ENCODE peak calls at places on chromosomes 7 and 10, in ten cellular contexts. One of them, this sample, is unnamed.

GRCh38 chr10:82378146-82378545 is 503.2 kb downstream of the NRG3 start:
- DNase-seq in activated CD4-positive, alpha-beta T cell treated with anti-CD3 and anti-CD28 coated beads, Interleukin-2, amount 50 U/mL, for 1 hour: no peak
- DNase-seq in nephron progenitor cell: no peak
- DNase-seq in astrocyte of the spinal cord: peak; percentile 17
- DNase-seq in heart right ventricle: peak; percentile 10
- DNase-seq in esophagus squamous epithelium: no peak
- DNase-seq in breast epithelium: no peak
- DNase-seq in NCI-H2029 treated with DMSO at 0.1 percent for 48 hours: no peak
- DNase-seq in HT-29: peak; percentile 12
- DNase-seq in GM10248: no peak
- DNase-seq in this sample: no peak

GRCh38 chr10:128125416-128125943 is 743 bp downstream of the MKI67 start:
- DNase-seq in activated CD4-positive, alpha-beta T cell treated with anti-CD3 and anti-CD28 coated beads, Interleukin-2, amount 50 U/mL, for 1 hour: no peak
- DNase-seq in nephron progenitor cell: no peak
- DNase-seq in astrocyte of the spinal cord: peak; percentile 5
- DNase-seq in heart right ventricle: no peak
- DNase-seq in esophagus squamous epithelium: no peak
- DNase-seq in breast epithelium: no peak
- DNase-seq in NCI-H2029 treated with DMSO at 0.1 percent for 48 hours: no peak
- DNase-seq in HT-29: peak; percentile 22
- DNase-seq in GM10248: peak; percentile 22
- DNase-seq in this sample: peak; percentile 28

GRCh38 chr10:98269435-98269912 is 1.5 kb upstream of the LOXL4 start:
- DNase-seq in activated CD4-positive, alpha-beta T cell treated with anti-CD3 and anti-CD28 coated beads, Interleukin-2, amount 50 U/mL, for 1 hour: no peak
- DNase-seq in nephron progenitor cell: no peak
- DNase-seq in astrocyte of the spinal cord: peak; percentile 78
- DNase-seq in heart right ventricle: peak; percentile 84
- DNase-seq in esophagus squamous epithelium: no peak
- DNase-seq in breast epithelium: peak; percentile 72
- DNase-seq in NCI-H2029 treated with DMSO at 0.1 percent for 48 hours: no peak
- DNase-seq in HT-29: peak; percentile 87
- DNase-seq in GM10248: no peak
- DNase-seq in this sample: no peak

GRCh38 chr7:27774717-27775328 is 34.9 kb downstream of the TAX1BP1 start:
- DNase-seq in activated CD4-positive, alpha-beta T cell treated with anti-CD3 and anti-CD28 coated beads, Interleukin-2, amount 50 U/mL, for 1 hour: no peak
- DNase-seq in nephron progenitor cell: no peak
- DNase-seq in astrocyte of the spinal cord: peak; percentile 44
- DNase-seq in heart right ventricle: no peak
- DNase-seq in esophagus squamous epithelium: no peak
- DNase-seq in breast epithelium: no peak
- DNase-seq in NCI-H2029 treated with DMSO at 0.1 percent for 48 hours: no peak
- DNase-seq in HT-29: peak; percentile 52
- DNase-seq in GM10248: no peak
- DNase-seq in this sample: no peak

GRCh38 chr7:151213826-151214225 is 3.5 kb upstream of the H2BK1 start:
- DNase-seq in activated CD4-positive, alpha-beta T cell treated with anti-CD3 and anti-CD28 coated beads, Interleukin-2, amount 50 U/mL, for 1 hour: no peak
- DNase-seq in nephron progenitor cell: no peak
- DNase-seq in astrocyte of the spinal cord: no peak
- DNase-seq in heart right ventricle: no peak
- DNase-seq in esophagus squamous epithelium: no peak
- DNase-seq in breast epithelium: no peak
- DNase-seq in NCI-H2029 treated with DMSO at 0.1 percent for 48 hours: no peak
- DNase-seq in HT-29: no peak
- DNase-seq in GM10248: no peak
- DNase-seq in this sample: no peak

GRCh38 chr7:96414931-96415292 is 93.0 kb upstream of the SLC25A13 start:
- DNase-seq in activated CD4-positive, alpha-beta T cell treated with anti-CD3 and anti-CD28 coated beads, Interleukin-2, amount 50 U/mL, for 1 hour: peak; percentile 13
- DNase-seq in nephron progenitor cell: peak; percentile 40
- DNase-seq in astrocyte of the spinal cord: peak; percentile 6
- DNase-seq in heart right ventricle: no peak
- DNase-seq in esophagus squamous epithelium: no peak
- DNase-seq in breast epithelium: no peak
- DNase-seq in NCI-H2029 treated with DMSO at 0.1 percent for 48 hours: peak; percentile 48
- DNase-seq in HT-29: peak; percentile 82
- DNase-seq in GM10248: peak; percentile 44
- DNase-seq in this sample: peak; percentile 57

GRCh38 chr7:77887567-77887966 is 89.0 kb downstream of the PHTF2 start:
- DNase-seq in activated CD4-positive, alpha-beta T cell treated with anti-CD3 and anti-CD28 coated beads, Interleukin-2, amount 50 U/mL, for 1 hour: no peak
- DNase-seq in nephron progenitor cell: no peak
- DNase-seq in astrocyte of the spinal cord: peak; percentile 65
- DNase-seq in heart right ventricle: no peak
- DNase-seq in esophagus squamous epithelium: no peak
- DNase-seq in breast epithelium: no peak
- DNase-seq in NCI-H2029 treated with DMSO at 0.1 percent for 48 hours: no peak
- DNase-seq in HT-29: no peak
- DNase-seq in GM10248: no peak
- DNase-seq in this sample: no peak

GRCh38 chr10:115972426-115972825 is 300.6 kb downstream of the GFRA1 start:
- DNase-seq in activated CD4-positive, alpha-beta T cell treated with anti-CD3 and anti-CD28 coated beads, Interleukin-2, amount 50 U/mL, for 1 hour: no peak
- DNase-seq in nephron progenitor cell: no peak
- DNase-seq in astrocyte of the spinal cord: no peak
- DNase-seq in heart right ventricle: no peak
- DNase-seq in esophagus squamous epithelium: no peak
- DNase-seq in breast epithelium: no peak
- DNase-seq in NCI-H2029 treated with DMSO at 0.1 percent for 48 hours: no peak
- DNase-seq in HT-29: no peak
- DNase-seq in GM10248: no peak
- DNase-seq in this sample: no peak

GRCh38 chr10:58318346-58318745 is 16.5 kb upstream of the UBE2D1 start:
- DNase-seq in activated CD4-positive, alpha-beta T cell treated with anti-CD3 and anti-CD28 coated beads, Interleukin-2, amount 50 U/mL, for 1 hour: no peak
- DNase-seq in nephron progenitor cell: no peak
- DNase-seq in astrocyte of the spinal cord: no peak
- DNase-seq in heart right ventricle: no peak
- DNase-seq in esophagus squamous epithelium: no peak
- DNase-seq in breast epithelium: no peak
- DNase-seq in NCI-H2029 treated with DMSO at 0.1 percent for 48 hours: no peak
- DNase-seq in HT-29: no peak
- DNase-seq in GM10248: no peak
- DNase-seq in this sample: no peak

GRCh38 chr7:8277394-8277982 is 15.5 kb upstream of the ICA1 start:
- DNase-seq in activated CD4-positive, alpha-beta T cell treated with anti-CD3 and anti-CD28 coated beads, Interleukin-2, amount 50 U/mL, for 1 hour: no peak
- DNase-seq in nephron progenitor cell: no peak
- DNase-seq in astrocyte of the spinal cord: no peak
- DNase-seq in heart right ventricle: no peak
- DNase-seq in esophagus squamous epithelium: no peak
- DNase-seq in breast epithelium: no peak
- DNase-seq in NCI-H2029 treated with DMSO at 0.1 percent for 48 hours: no peak
- DNase-seq in HT-29: peak; percentile 62
- DNase-seq in GM10248: no peak
- DNase-seq in this sample: peak; percentile 42

GRCh38 chr7:129750091-129750870 is 138.8 kb downstream of the NRF1 start:
- DNase-seq in activated CD4-positive, alpha-beta T cell treated with anti-CD3 and anti-CD28 coated beads, Interleukin-2, amount 50 U/mL, for 1 hour: no peak
- DNase-seq in nephron progenitor cell: no peak
- DNase-seq in astrocyte of the spinal cord: no peak
- DNase-seq in heart right ventricle: no peak
- DNase-seq in esophagus squamous epithelium: no peak
- DNase-seq in breast epithelium: no peak
- DNase-seq in NCI-H2029 treated with DMSO at 0.1 percent for 48 hours: no peak
- DNase-seq in HT-29: no peak
- DNase-seq in GM10248: no peak
- DNase-seq in this sample: no peak

GRCh38 chr10:43203491-43204393 is 63.1 kb downstream of the RASGEF1A start:
- DNase-seq in activated CD4-positive, alpha-beta T cell treated with anti-CD3 and anti-CD28 coated beads, Interleukin-2, amount 50 U/mL, for 1 hour: no peak
- DNase-seq in nephron progenitor cell: peak; percentile 68
- DNase-seq in astrocyte of the spinal cord: no peak
- DNase-seq in heart right ventricle: no peak
- DNase-seq in esophagus squamous epithelium: no peak
- DNase-seq in breast epithelium: peak; percentile 43
- DNase-seq in NCI-H2029 treated with DMSO at 0.1 percent for 48 hours: peak; percentile 2
- DNase-seq in HT-29: peak; percentile 15
- DNase-seq in GM10248: no peak
- DNase-seq in this sample: peak; percentile 18

GRCh38 chr7:153193144-153193595 is 433.6 kb downstream of the ACTR3B start:
- DNase-seq in activated CD4-positive, alpha-beta T cell treated with anti-CD3 and anti-CD28 coated beads, Interleukin-2, amount 50 U/mL, for 1 hour: no peak
- DNase-seq in nephron progenitor cell: peak; percentile 58
- DNase-seq in astrocyte of the spinal cord: no peak
- DNase-seq in heart right ventricle: peak; percentile 24
- DNase-seq in esophagus squamous epithelium: no peak
- DNase-seq in breast epithelium: no peak
- DNase-seq in NCI-H2029 treated with DMSO at 0.1 percent for 48 hours: peak; percentile 4
- DNase-seq in HT-29: peak; percentile 21
- DNase-seq in GM10248: peak; percentile 33
- DNase-seq in this sample: peak; percentile 27

GRCh38 chr10:87608756-87609155 is 50.9 kb upstream of the PAPSS2 start:
- DNase-seq in activated CD4-positive, alpha-beta T cell treated with anti-CD3 and anti-CD28 coated beads, Interleukin-2, amount 50 U/mL, for 1 hour: no peak
- DNase-seq in nephron progenitor cell: no peak
- DNase-seq in astrocyte of the spinal cord: no peak
- DNase-seq in heart right ventricle: no peak
- DNase-seq in esophagus squamous epithelium: no peak
- DNase-seq in breast epithelium: no peak
- DNase-seq in NCI-H2029 treated with DMSO at 0.1 percent for 48 hours: no peak
- DNase-seq in HT-29: no peak
- DNase-seq in GM10248: no peak
- DNase-seq in this sample: no peak

GRCh38 chr10:60951272-60951724 is 7.3 kb upstream of the RHOBTB1 start:
- DNase-seq in activated CD4-positive, alpha-beta T cell treated with anti-CD3 and anti-CD28 coated beads, Interleukin-2, amount 50 U/mL, for 1 hour: no peak
- DNase-seq in nephron progenitor cell: no peak
- DNase-seq in astrocyte of the spinal cord: no peak
- DNase-seq in heart right ventricle: no peak
- DNase-seq in esophagus squamous epithelium: no peak
- DNase-seq in breast epithelium: no peak
- DNase-seq in NCI-H2029 treated with DMSO at 0.1 percent for 48 hours: no peak
- DNase-seq in HT-29: no peak
- DNase-seq in GM10248: no peak
- DNase-seq in this sample: no peak

GRCh38 chr10:58291538-58292174 is 22.7 kb downstream of the CISD1 start:
- DNase-seq in activated CD4-positive, alpha-beta T cell treated with anti-CD3 and anti-CD28 coated beads, Interleukin-2, amount 50 U/mL, for 1 hour: peak; percentile 11
- DNase-seq in nephron progenitor cell: no peak
- DNase-seq in astrocyte of the spinal cord: peak; percentile 67
- DNase-seq in heart right ventricle: no peak
- DNase-seq in esophagus squamous epithelium: no peak
- DNase-seq in breast epithelium: no peak
- DNase-seq in NCI-H2029 treated with DMSO at 0.1 percent for 48 hours: no peak
- DNase-seq in HT-29: peak; percentile 64
- DNase-seq in GM10248: peak; percentile 37
- DNase-seq in this sample: peak; percentile 64

GRCh38 chr10:61452655-61453641 is at the start of gene TMEM26:
- DNase-seq in activated CD4-positive, alpha-beta T cell treated with anti-CD3 and anti-CD28 coated beads, Interleukin-2, amount 50 U/mL, for 1 hour: no peak
- DNase-seq in nephron progenitor cell: peak; percentile 62
- DNase-seq in astrocyte of the spinal cord: peak; percentile 37
- DNase-seq in heart right ventricle: peak; percentile 38
- DNase-seq in esophagus squamous epithelium: no peak
- DNase-seq in breast epithelium: no peak
- DNase-seq in NCI-H2029 treated with DMSO at 0.1 percent for 48 hours: no peak
- DNase-seq in HT-29: no peak
- DNase-seq in GM10248: no peak
- DNase-seq in this sample: no peak

GRCh38 chr7:450741-451140 is 68.9 kb downstream of the PDGFA start:
- DNase-seq in activated CD4-positive, alpha-beta T cell treated with anti-CD3 and anti-CD28 coated beads, Interleukin-2, amount 50 U/mL, for 1 hour: no peak
- DNase-seq in nephron progenitor cell: no peak
- DNase-seq in astrocyte of the spinal cord: no peak
- DNase-seq in heart right ventricle: no peak
- DNase-seq in esophagus squamous epithelium: no peak
- DNase-seq in breast epithelium: no peak
- DNase-seq in NCI-H2029 treated with DMSO at 0.1 percent for 48 hours: no peak
- DNase-seq in HT-29: no peak
- DNase-seq in GM10248: peak; percentile 62
- DNase-seq in this sample: no peak

GRCh38 chr10:71396084-71396713 is 521 bp upstream of the CDH23 start:
- DNase-seq in activated CD4-positive, alpha-beta T cell treated with anti-CD3 and anti-CD28 coated beads, Interleukin-2, amount 50 U/mL, for 1 hour: no peak
- DNase-seq in nephron progenitor cell: peak; percentile 69
- DNase-seq in astrocyte of the spinal cord: peak; percentile 11
- DNase-seq in heart right ventricle: peak; percentile 66
- DNase-seq in esophagus squamous epithelium: no peak
- DNase-seq in breast epithelium: peak; percentile 55
- DNase-seq in NCI-H2029 treated with DMSO at 0.1 percent for 48 hours: no peak
- DNase-seq in HT-29: peak; percentile 50
- DNase-seq in GM10248: peak; percentile 56
- DNase-seq in this sample: peak; percentile 31